ENCODE peak calls at places on chromosome 10, in eight cellular contexts. K, W, V, Q, T, C, E and X are unnamed samples.

GRCh38 chr10:6473901-6474370 is 106.1 kb downstream of the PRKCQ start:
- DNase-seq in K (no peak), W (no peak), V (no peak), Q (no peak), T (no peak), C (no peak), E (no peak), X (no peak)

GRCh38 chr10:64369885-64370773 is 848.9 kb downstream of the REEP3 start:
- DNase-seq in K (no peak), W (no peak), V (no peak), Q (no peak), T (no peak), C (no peak), E (no peak), X (no peak)

GRCh38 chr10:120606051-120606764 is 149.2 kb downstream of the PLPP4 start:
- DNase-seq in K (no peak), W (no peak), V (no peak), Q (peak; percentile 13), T (no peak), C (no peak), E (no peak), X (no peak)

GRCh38 chr10:60781678-60782077 is 3.4 kb downstream of the CDK1 start:
- DNase-seq in K (no peak), W (no peak), V (no peak), Q (no peak), T (no peak), C (no peak), E (no peak), X (no peak)

GRCh38 chr10:15775513-15775912 is 55.8 kb upstream of the ITGA8 start:
- DNase-seq in K (no peak), W (no peak), V (no peak), Q (peak; percentile 28), T (no peak), C (no peak), E (no peak), X (peak; percentile 77)

GRCh38 chr10:28587970-28588290 is 55.0 kb downstream of the WAC start:
- DNase-seq in K (no peak), W (no peak), V (no peak), Q (no peak), T (no peak), C (no peak), E (no peak), X (no peak)

GRCh38 chr10:104052351-104052885 is 33.3 kb downstream of the COL17A1 start:
- DNase-seq in K (no peak), W (no peak), V (no peak), Q (no peak), T (no peak), C (no peak), E (no peak), X (no peak)

GRCh38 chr10:12214763-12215218 is 18.8 kb downstream of the CDC123 start:
- DNase-seq in K (no peak), W (peak; percentile 45), V (no peak), Q (peak; percentile 28), T (peak; percentile 61), C (no peak), E (no peak), X (peak; percentile 33)

GRCh38 chr10:112296908-112297331 is 13.7 kb downstream of the TECTB start:
- DNase-seq in K (no peak), W (no peak), V (no peak), Q (no peak), T (no peak), C (no peak), E (no peak), X (no peak)

GRCh38 chr10:12483996-12484944 is 134.9 kb downstream of the CAMK1D start:
- DNase-seq in K (no peak), W (no peak), V (peak; percentile 67), Q (no peak), T (no peak), C (no peak), E (no peak), X (no peak)

GRCh38 chr10:89346264-89346971 is 18.6 kb downstream of the IFIT3 start:
- DNase-seq in K (no peak), W (no peak), V (no peak), Q (peak; percentile 68), T (peak; percentile 59), C (no peak), E (no peak), X (no peak)

GRCh38 chr10:69533658-69534057 is 39.6 kb downstream of the NEUROG3 start:
- DNase-seq in K (no peak), W (no peak), V (no peak), Q (no peak), T (no peak), C (no peak), E (no peak), X (no peak)

GRCh38 chr10:16466001-16466400 is 29.2 kb downstream of the PTER start:
- DNase-seq in K (no peak), W (no peak), V (no peak), Q (no peak), T (no peak), C (no peak), E (no peak), X (no peak)

GRCh38 chr10:80167471-80167870 is 34.9 kb downstream of the PLAC9 start:
- DNase-seq in K (no peak), W (no peak), V (no peak), Q (no peak), T (no peak), C (no peak), E (no peak), X (no peak)

GRCh38 chr10:80166581-80167470 is 34.3 kb downstream of the PLAC9 start:
- DNase-seq in K (no peak), W (no peak), V (no peak), Q (no peak), T (no peak), C (peak; percentile 44), E (no peak), X (no peak)

GRCh38 chr10:80164596-80164995 is 32.1 kb downstream of the PLAC9 start:
- DNase-seq in K (no peak), W (no peak), V (no peak), Q (no peak), T (no peak), C (no peak), E (no peak), X (no peak)

GRCh38 chr10:80163741-80164341 is 31.3 kb downstream of the PLAC9 start:
- DNase-seq in K (no peak), W (no peak), V (no peak), Q (peak; percentile 100), T (peak; percentile 75), C (no peak), E (no peak), X (no peak)

DNA sequence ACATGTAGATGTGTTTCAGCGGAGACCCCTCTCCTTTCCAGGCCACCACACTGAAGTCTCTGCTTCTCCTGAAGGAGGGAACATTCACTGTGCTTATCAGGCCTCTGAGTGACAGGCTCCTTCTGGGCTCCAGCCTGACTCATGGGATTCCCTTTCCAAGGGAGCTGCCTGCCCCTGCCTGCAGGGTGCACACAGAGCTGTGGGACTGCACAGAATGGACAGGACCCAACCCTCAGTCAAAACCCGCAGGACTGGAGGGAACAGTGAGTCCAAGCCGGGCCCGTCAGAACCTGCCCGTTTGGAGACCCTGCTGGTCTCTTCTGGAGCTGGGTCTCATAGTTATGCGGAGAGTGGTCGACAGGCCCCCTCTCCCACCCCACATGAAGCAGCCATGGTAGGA is 32.6 kb downstream of the PLAC9 start:
- DNase-seq in K (no peak), W (no peak), V (no peak), Q (peak; percentile 93), T (no peak), C (no peak), E (no peak), X (peak; percentile 67)
- TF ChIP-seq CTCF in K (peak; percentile 34), W (no peak), V (no peak), Q (peak; percentile 65), T (no peak), C (no peak), E (no peak), X (peak; percentile 61)

GRCh38 chr10:71242621-71243009 is 30.2 kb downstream of the UNC5B start:
- DNase-seq in K (no peak), W (no peak), V (no peak), Q (no peak), T (no peak), C (no peak), E (no peak), X (no peak)

GRCh38 chr10:71245420-71246325 is 33.3 kb downstream of the UNC5B start:
- DNase-seq in K (no peak), W (no peak), V (no peak), Q (no peak), T (no peak), C (no peak), E (no peak), X (no peak)

GRCh38 chr10:71243756-71244637 is 31.6 kb downstream of the UNC5B start:
- DNase-seq in K (no peak), W (no peak), V (no peak), Q (peak; percentile 29), T (no peak), C (no peak), E (no peak), X (no peak)

GRCh38 chr10:71246591-71247143 is 34.3 kb downstream of the UNC5B start:
- DNase-seq in K (no peak), W (peak; percentile 85), V (no peak), Q (peak; percentile 53), T (no peak), C (no peak), E (no peak), X (no peak)

DNA sequence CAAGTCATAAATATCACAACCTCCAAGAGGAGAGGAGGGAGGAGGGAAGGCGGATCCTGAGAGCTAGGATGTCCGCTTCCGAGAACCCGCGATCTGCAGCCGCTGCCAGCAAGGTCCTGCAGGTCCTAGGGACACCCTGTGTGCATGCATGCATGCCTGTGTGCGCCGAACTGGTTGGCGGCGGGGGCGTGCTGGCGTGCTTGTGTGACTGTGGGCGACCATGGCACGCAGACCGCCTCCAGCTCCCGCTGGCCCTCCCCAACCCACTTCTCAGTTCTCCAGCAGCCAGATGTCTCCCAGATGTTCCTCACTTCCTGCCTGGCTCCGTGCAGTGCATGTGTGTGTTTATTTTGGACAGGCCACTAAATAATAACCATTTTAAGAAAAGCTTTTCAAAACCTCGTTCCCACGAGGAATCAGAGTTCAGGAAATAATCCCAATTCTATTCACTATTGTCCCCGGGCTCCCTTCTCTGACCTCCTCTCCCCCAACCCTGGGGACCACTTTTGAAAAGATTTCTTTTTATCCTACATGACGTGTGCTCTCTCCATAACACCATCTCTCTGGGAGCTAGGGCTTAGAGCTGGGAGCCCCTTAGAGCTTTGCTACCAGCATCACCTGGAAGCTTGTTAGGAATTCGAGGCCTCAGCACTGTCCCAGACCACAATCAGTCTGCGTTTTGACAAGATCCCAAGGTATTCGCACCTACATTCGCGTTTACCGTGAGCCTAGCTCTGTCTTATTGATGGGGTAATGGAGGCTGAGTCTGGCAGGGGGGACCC is 32.5 kb downstream of the UNC5B start:
- DNase-seq in K (peak; percentile 68), W (peak; percentile 39), V (no peak), Q (no peak), T (no peak), C (peak; percentile 76), E (peak; percentile 70), X (peak; percentile 45)
- H3K27me3 ChIP-seq in K (no peaks in the 10 kb centered on the region), W (no peaks in the 10 kb centered on the region), V (no peaks in the 10 kb centered on the region), Q (no peaks in the 10 kb centered on the region), T (no peaks in the 10 kb centered on the region), C (no peaks in the 10 kb centered on the region), E (no peaks in the 10 kb centered on the region), X (no peaks in the 10 kb centered on the region)

GRCh38 chr10:128209862-128210214 is 83.6 kb upstream of the MKI67 start:
- DNase-seq in K (no peak), W (no peak), V (no peak), Q (no peak), T (no peak), C (no peak), E (no peak), X (no peak)
- H3K4me3 ChIP-seq in K (peak overlapping the region; percentile 69), W (peak overlapping the region; percentile 58), V (peak overlapping the region; percentile 68), Q (no peak overlapping the region), T (peak overlapping the region; percentile 87), C (peak overlapping the region; percentile 57), E (peak overlapping the region; percentile 44), X (no peak overlapping the region)

GRCh38 chr10:93916257-93917063 is 22.7 kb downstream of the SLC35G1 start:
- DNase-seq in K (no peak), W (no peak), V (no peak), Q (peak; percentile 71), T (peak; percentile 18), C (no peak), E (no peak), X (no peak)
- TF ChIP-seq CTCF in K (peak; percentile 63), W (peak; percentile 62), V (peak; percentile 50), Q (peak; percentile 77), T (peak; percentile 68), C (peak; percentile 56), E (peak; percentile 49), X (peak; percentile 57)